ENCODE peak calls at places on chromosomes 7 and 10, in ten cellular contexts. U is spleen, A is SK-N-SH, W is endothelial cell of umbilical vein, H is HepG2, N is transverse colon, J is stomach, D is prostate gland, I is GM23338, Y is K562. E is an unnamed sample.
A peak's percentile ranks its signal among the peaks of the same experiment; 100 is the strongest.

GRCh38 chr7:121994625-121995410 is 121.9 kb downstream of the PTPRZ1 start:
- DNase-seq in W (peak; percentile 69), D (peak; percentile 48), Y (peak; percentile 73), A (peak; percentile 56), I (peak; percentile 87), J (peak; percentile 72), U (no peak), N (peak; percentile 50), H (peak; percentile 70), E (peak; percentile 74)

GRCh38 chr7:105457619-105458018 is 64.5 kb downstream of the PUS7 start:
- DNase-seq in W (no peak), Y (no peak), U (no peak), I (no peak), N (no peak), D (no peak), A (no peak), H (no peak), J (no peak), E (no peak)

GRCh38 chr7:95102662-95103061 is 195.3 kb downstream of the PPP1R9A start:
- DNase-seq in Y (no peak), N (no peak), U (no peak), J (no peak), D (no peak), W (peak; percentile 25), I (no peak), H (peak; percentile 5), A (no peak), E (no peak)

GRCh38 chr10:11719496-11719895 is 22.7 kb upstream of the ECHDC3 start:
- DNase-seq in W (no peak), Y (no peak), N (no peak), J (no peak), H (no peak), I (no peak), U (no peak), D (no peak), A (no peak), E (no peak)

GRCh38 chr10:112752268-112752667 is 197.8 kb upstream of the TCF7L2 start:
- DNase-seq in H (no peak), Y (no peak), A (no peak), U (no peak), N (no peak), I (no peak), D (no peak), W (no peak), J (no peak), E (no peak)

GRCh38 chr10:387949-388660 is 252.8 kb downstream of the ZMYND11 start:
- DNase-seq in I (no peak), J (no peak), A (no peak), Y (no peak), U (no peak), H (peak; percentile 54), W (no peak), D (no peak), N (peak; percentile 38), E (no peak)

GRCh38 chr7:115054478-115055122 is 132.7 kb downstream of the MDFIC start:
- DNase-seq in D (no peak), H (no peak), I (no peak), W (no peak), A (no peak), Y (no peak), J (no peak), U (no peak), N (no peak), E (no peak)

GRCh38 chr7:100801833-100802568 is 25.3 kb downstream of the EPHB4 start:
- DNase-seq in U (no peak), J (peak; percentile 75), A (peak; percentile 90), Y (peak; percentile 97), I (no peak), W (peak; percentile 41), N (peak; percentile 80), H (peak; percentile 66), D (peak; percentile 90), E (no peak)

GRCh38 chr7:3067193-3067592 is 23.5 kb upstream of the CARD11 start:
- DNase-seq in N (no peak), U (no peak), D (no peak), A (no peak), W (no peak), H (no peak), Y (no peak), I (no peak), J (no peak), E (no peak)

GRCh38 chr7:96993453-96993865 is 11.9 kb upstream of the DLX6 start:
- DNase-seq in W (no peak), A (no peak), H (no peak), I (no peak), Y (no peak), D (no peak), J (no peak), U (no peak), N (no peak), E (peak; percentile 70)
- H3K4me1 ChIP-seq in W (no peaks in the 10 kb centered on the region), A (no peaks in the 10 kb centered on the region), H (no peaks in the 10 kb centered on the region), I (peaks cover 77% of the 10 kb centered on the region), Y (peaks cover 3% of the 10 kb centered on the region), D (no peaks in the 10 kb centered on the region), J (peaks cover 30% of the 10 kb centered on the region), U (no peaks in the 10 kb centered on the region), N (no peaks in the 10 kb centered on the region), E (peaks cover 13% of the 10 kb centered on the region)

DNA sequence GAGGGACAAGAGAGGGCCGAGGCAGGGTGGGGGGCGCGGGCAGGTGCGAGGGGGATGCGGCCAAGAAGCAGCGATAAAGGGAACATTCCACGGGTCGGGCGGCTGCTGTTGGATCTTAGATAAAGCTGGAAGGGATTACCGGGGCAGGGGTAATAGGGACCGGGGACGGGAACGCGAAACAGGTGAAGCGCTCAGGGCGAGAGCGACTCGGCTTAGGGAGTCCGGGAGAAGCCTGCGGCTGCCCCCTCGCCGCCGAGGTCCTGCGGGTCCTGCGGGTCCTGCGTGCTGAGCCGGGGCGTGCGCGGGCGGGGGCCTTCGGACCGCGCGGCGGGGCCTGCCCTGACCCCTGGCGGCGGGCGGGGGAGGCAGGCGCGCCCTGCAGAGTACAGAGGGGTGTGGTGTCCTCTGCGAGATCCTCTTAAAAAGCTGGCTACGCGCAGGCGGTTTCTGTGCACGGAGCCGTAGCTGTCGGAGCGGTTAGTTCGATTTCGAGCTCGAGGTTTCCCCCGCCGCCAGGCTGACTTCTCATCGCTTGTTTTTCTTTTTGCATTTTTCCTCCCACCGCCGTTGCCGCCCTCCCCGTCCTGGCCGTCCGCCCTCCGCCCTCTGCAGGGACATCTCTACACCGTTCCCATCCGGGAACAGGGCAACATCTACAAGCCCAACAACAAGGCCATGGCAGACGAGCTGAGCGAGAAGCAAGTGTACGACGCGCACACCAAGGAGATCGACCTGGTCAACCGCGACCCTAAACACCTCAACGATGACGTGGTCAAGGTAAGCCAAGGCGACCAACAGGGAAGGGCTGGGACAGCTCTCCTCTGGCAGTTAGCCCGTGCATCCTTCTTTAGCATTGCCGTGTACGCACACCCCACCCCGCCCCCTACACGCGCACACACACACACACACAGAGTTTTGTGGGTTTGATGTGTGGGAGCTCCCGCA is 1.3 kb downstream of the CAV1 start:
- DNase-seq in J (peak; percentile 70), D (peak; percentile 62), A (peak; percentile 90), I (peak; percentile 88), N (peak; percentile 80), U (peak; percentile 93), Y (peak; percentile 88), H (no peak), W (peak; percentile 84), E (peak; percentile 92)
- TF ChIP-seq POLR2AphosphoS5 in J (peak; percentile 57), D (peak; percentile 32), A (peak; percentile 71), I (peak; percentile 16), N (peak; percentile 60), U (peak; percentile 78), Y (no peak), H (no peak), W (peak; percentile 88), E (peak; percentile 55)

GRCh38 chr7:55020481-55020871 is 1.7 kb downstream of the EGFR start:
- DNase-seq in I (no peak), W (no peak), Y (no peak), J (no peak), D (peak; percentile 87), H (no peak), N (peak; percentile 59), U (no peak), A (no peak), E (peak; percentile 91)

GRCh38 chr7:55022618-55022985 is 3.8 kb downstream of the EGFR start:
- DNase-seq in H (no peak), D (no peak), J (no peak), W (no peak), I (no peak), Y (no peak), N (no peak), A (no peak), U (no peak), E (no peak)

GRCh38 chr7:55019691-55020480 is 1.1 kb downstream of the EGFR start:
- DNase-seq in W (no peak), U (no peak), D (peak; percentile 33), N (peak; percentile 46), J (peak; percentile 51), H (no peak), Y (no peak), I (peak; percentile 55), A (peak; percentile 75), E (peak; percentile 90)

GRCh38 chr7:55021053-55021452 is 2.2 kb downstream of the EGFR start:
- DNase-seq in H (no peak), U (no peak), I (no peak), J (no peak), D (peak; percentile 42), Y (no peak), N (no peak), W (no peak), A (no peak), E (peak; percentile 55)

DNA sequence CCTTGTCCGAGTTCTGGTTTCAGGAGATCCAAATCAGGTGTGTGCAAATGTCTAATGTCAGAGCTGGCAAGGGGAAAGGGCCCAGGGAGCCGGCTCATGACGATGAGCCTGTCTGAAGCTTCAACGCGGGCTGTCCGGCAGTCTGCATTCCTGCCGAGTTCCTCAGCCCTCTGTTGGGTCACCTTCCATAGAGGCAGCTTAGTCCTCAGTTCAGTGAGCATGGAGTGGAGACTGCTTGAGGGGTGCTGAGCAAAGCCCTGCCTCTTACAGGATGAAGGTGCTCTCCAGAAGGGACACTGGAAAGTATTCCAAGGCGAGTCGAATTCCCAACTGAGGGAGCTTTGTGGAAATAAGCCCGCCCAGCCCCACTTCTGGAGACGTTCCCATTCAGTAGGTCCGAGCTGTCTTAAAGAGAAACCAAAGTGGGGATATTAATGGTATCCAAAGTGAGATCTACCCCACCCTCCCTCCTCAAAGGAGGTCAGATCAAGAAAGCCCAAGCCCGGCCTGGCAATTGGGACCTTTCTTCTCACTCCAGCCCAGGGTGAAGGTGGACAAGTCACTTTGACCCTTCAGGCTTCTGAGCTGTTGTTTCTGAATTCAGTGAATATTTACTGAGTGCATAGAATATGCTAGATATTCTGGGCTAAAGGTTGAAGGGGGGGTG is 3.3 kb downstream of the EGFR start:
- DNase-seq in A (no peak), H (no peak), U (no peak), D (no peak), J (no peak), Y (no peak), N (no peak), I (no peak), W (no peak), E (peak; percentile 91)
- H3K4me1 ChIP-seq in A (peaks cover 16% of the 10 kb centered on the region), H (peaks cover 54% of the 10 kb centered on the region), U (peaks cover 4% of the 10 kb centered on the region), D (peaks cover 3% of the 10 kb centered on the region), J (peaks cover 76% of the 10 kb centered on the region), Y (no peaks in the 10 kb centered on the region), N (peaks cover 10% of the 10 kb centered on the region), I (peaks cover 4% of the 10 kb centered on the region), W (peaks cover 10% of the 10 kb centered on the region), E (peaks cover 74% of the 10 kb centered on the region)

DNA sequence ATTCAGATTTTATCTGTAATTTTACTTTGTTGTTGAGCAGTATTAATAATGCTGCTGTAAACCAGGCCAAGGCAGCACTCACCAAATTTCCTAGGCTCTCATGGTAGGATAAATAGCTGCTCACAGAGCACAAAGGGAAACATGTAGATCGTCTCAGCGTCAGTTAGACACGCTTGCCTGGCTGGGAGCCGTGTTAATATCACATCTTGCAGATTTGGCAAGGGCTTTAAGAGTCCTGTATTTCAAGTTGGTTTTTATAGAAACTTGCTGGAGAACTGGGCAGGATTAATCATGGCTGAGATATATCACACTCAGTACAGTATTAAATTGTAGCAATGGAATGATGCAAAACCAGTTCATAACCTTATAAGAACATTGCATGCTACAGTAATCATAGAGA is 251.7 kb downstream of the LRMDA start:
- DNase-seq in D (peak; percentile 59), W (no peak), J (no peak), Y (no peak), N (peak; percentile 10), U (no peak), A (no peak), H (no peak), I (no peak), E (no peak)
- TF ChIP-seq POLR2AphosphoS5 in D (peak; percentile 70), W (no peak), J (no peak), Y (no peak), N (no peak), U (no peak), A (no peak), H (no peak), I (no peak), E (no peak)